ENCODE peak calls at places on chromosomes 4 and X, in seven cellular contexts. W, O, L, P, S, R and N are unnamed samples.

GRCh38 chr4:102610007-102610406 is 108.8 kb downstream of the NFKB1 start:
- DNase-seq in W (peak), O (no peak), L (no peak), P (peak), S (no peak), R (no peak), N (no peak)

GRCh38 chrX:112841114-112841819 is 636 bp upstream of the AMOT start:
- DNase-seq in W (peak), O (peak), L (peak), P (peak), S (peak), R (peak), N (peak)

GRCh38 chr4:174211611-174212044 is 71.8 kb downstream of the FBXO8 start:
- DNase-seq in W (no peak), O (no peak), L (no peak), P (no peak), S (no peak), R (no peak), N (no peak)

GRCh38 chr4:172142331-172142738 is 329.1 kb downstream of the GALNTL6 start:
- DNase-seq in W (peak), O (no peak), L (no peak), P (peak), S (no peak), R (no peak), N (no peak)

GRCh38 chr4:137583650-137584049 is 51.4 kb upstream of the PCDH18 start:
- DNase-seq in W (no peak), O (no peak), L (no peak), P (no peak), S (no peak), R (no peak), N (no peak)

GRCh38 chr4:23932935-23933334 is 43.1 kb upstream of the PPARGC1A start:
- DNase-seq in W (peak), O (no peak), L (no peak), P (peak), S (no peak), R (no peak), N (no peak)

GRCh38 chrX:151609222-151609621 is 45.7 kb downstream of the PASD1 start:
- DNase-seq in W (no peak), O (no peak), L (no peak), P (no peak), S (no peak), R (no peak), N (no peak)

GRCh38 chrX:150229481-150229880 is 133.6 kb upstream of the MAMLD1 start:
- DNase-seq in W (no peak), O (no peak), L (no peak), P (no peak), S (no peak), R (peak), N (no peak)

GRCh38 chrX:20177093-20177492 is 35.5 kb upstream of the EIF1AX start:
- DNase-seq in W (no peak), O (no peak), L (no peak), P (no peak), S (no peak), R (no peak), N (no peak)

GRCh38 chrX:129622757-129623301 is 31.9 kb downstream of the APLN start:
- DNase-seq in W (peak), O (no peak), L (no peak), P (peak), S (no peak), R (no peak), N (no peak)

GRCh38 chr4:1721003-1721665 is at the start of the genes TACC3 and TMEM129:
- DNase-seq in W (peak), O (peak), L (peak), P (peak), S (peak), R (peak), N (peak)

GRCh38 chr4:1721666-1722550 is 587 bp downstream of the TACC3 start:
- DNase-seq in W (no peak), O (no peak), L (peak), P (no peak), S (peak), R (no peak), N (peak)

GRCh38 chr4:1722551-1723071 is 1.3 kb downstream of the TACC3 start:
- DNase-seq in W (no peak), O (no peak), L (peak), P (no peak), S (peak), R (no peak), N (no peak)

GRCh38 chr4:1718095-1718850 is 2.9 kb downstream of the TMEM129 start:
- DNase-seq in W (no peak), O (peak), L (peak), P (no peak), S (peak), R (peak), N (no peak)

GRCh38 chr4:1720163-1720983 is 750 bp downstream of the TMEM129 start:
- DNase-seq in W (peak), O (peak), L (peak), P (peak), S (peak), R (peak), N (peak)
- TF ChIP-seq CTCF in W (no peak), O (no peak), L (no peak), P (no peak), S (no peak), R (no peak), N (peak)

GRCh38 chrX:11040976-11041375 is 70.2 kb upstream of the HCCS start:
- DNase-seq in W (no peak), O (no peak), L (no peak), P (no peak), S (no peak), R (no peak), N (no peak)

DNA sequence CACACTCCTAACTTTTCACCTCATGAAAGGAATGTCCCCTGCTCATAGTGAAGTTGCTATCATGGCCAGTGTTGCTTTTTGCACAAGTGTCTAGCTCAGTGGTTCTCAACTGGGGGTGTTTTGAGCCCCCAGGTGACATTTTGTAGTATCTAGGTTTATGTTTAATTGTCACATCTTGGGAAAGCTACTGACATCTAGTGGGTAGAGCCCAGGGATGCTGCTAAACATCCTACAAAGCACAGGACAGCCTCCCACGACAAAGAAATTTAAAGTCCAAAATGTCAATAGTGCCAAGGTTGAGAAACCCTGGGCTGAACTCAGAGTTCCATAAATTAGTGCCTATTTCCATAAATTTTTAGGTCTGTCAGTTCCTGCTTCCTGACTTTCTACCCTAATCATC is 70.7 kb upstream of the HCCS start:
- DNase-seq in W (no peak), O (no peak), L (no peak), P (peak), S (no peak), R (no peak), N (no peak)
- TF ChIP-seq CTCF in W (peak), O (no peak), L (no peak), P (no peak), S (no peak), R (no peak), N (no peak)

DNA sequence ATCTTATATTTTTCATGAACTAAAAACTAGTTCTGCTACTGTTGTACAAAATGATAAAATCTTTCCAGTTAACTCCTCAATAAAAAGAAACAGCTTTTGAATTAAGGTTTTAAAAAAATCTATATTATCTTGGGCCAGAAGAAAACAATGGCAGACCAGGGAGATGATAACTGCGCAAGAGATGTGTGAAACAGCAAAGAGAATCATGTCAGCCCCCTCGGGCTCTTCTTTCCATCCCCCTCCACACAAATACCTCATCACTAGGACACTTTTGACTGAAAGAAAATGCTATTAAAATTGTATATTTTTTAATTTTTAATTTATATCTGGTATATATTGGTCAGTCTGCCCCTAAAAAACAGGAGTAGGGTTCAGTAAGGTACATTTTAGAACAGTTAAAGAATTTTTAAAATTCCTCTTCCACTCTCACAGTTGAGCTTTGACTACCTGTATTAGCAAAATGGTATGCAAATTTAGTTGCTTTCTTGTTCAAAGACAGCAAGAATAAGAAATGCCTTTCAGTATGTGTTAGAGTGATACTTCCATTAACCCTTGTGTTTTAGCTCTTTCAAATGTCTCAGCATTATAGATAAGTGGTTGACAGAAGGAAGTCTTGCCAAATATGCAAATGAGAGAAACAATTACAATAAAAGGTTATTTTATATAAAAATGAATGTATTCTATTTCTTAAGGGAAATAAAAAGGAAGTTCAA is 36.4 kb upstream of the LCORL start:
- DNase-seq in W (no peak), O (no peak), L (no peak), P (no peak), S (no peak), R (no peak), N (peak)
- TF ChIP-seq CTCF in W (no peak), O (no peak), L (no peak), P (no peak), S (no peak), R (no peak), N (no peak)

GRCh38 chr4:3533421-3533820 is 1.2 kb upstream of the LRPAP1 start:
- DNase-seq in W (no peak), O (no peak), L (peak), P (no peak), S (no peak), R (no peak), N (no peak)

GRCh38 chr4:3531306-3531886 is 826 bp downstream of the LRPAP1 start:
- DNase-seq in W (peak), O (no peak), L (peak), P (peak), S (no peak), R (no peak), N (no peak)

GRCh38 chr4:3532714-3533336 is 603 bp upstream of the LRPAP1 start:
- DNase-seq in W (no peak), O (no peak), L (no peak), P (no peak), S (no peak), R (no peak), N (no peak)

GRCh38 chr4:3530663-3531254 is 1.5 kb downstream of the LRPAP1 start:
- DNase-seq in W (no peak), O (no peak), L (peak), P (no peak), S (peak), R (no peak), N (no peak)

GRCh38 chr4:3531887-3532713 is at the start of gene LRPAP1:
- DNase-seq in W (peak), O (peak), L (peak), P (peak), S (peak), R (peak), N (peak)
- TF ChIP-seq CTCF in W (no peak), O (no peak), L (no peak), P (no peak), S (no peak), R (no peak), N (no peak)

GRCh38 chrX:53481816-53482485 is 47.8 kb upstream of the HSD17B10 start:
- DNase-seq in W (peak), O (peak), L (no peak), P (peak), S (no peak), R (peak), N (peak)
- TF ChIP-seq CTCF in W (peak), O (peak), L (peak), P (peak), S (peak), R (peak), N (peak)